ENCODE peak calls at places on chromosomes 16 and 17, in nine cellular contexts. L, H, X, E, R, Z, M, A and D are unnamed samples.

GRCh38 chr17:79654350-79654959 is 43.6 kb upstream of the RBFOX3 start:
- DNase-seq in L (no peak), H (no peak), X (no peak), E (no peak), R (no peak), Z (no peak), M (no peak), A (no peak), D (no peak)

GRCh38 chr17:76385892-76386786 is 1.7 kb downstream of the SPHK1 start:
- DNase-seq in L (peak), H (peak), X (peak), E (peak), R (no peak), Z (peak), M (peak), A (peak), D (peak)

GRCh38 chr16:84922351-84923135 is 88.8 kb downstream of the ZDHHC7 start:
- DNase-seq in L (no peak), H (no peak), X (no peak), E (peak), R (no peak), Z (no peak), M (no peak), A (no peak), D (no peak)

GRCh38 chr16:29662729-29663019 is 373 bp upstream of the SPN start:
- DNase-seq in L (peak), H (peak), X (no peak), E (peak), R (no peak), Z (no peak), M (peak), A (peak), D (no peak)

GRCh38 chr16:19765860-19766553 is 47.9 kb downstream of the IQCK start:
- DNase-seq in L (no peak), H (no peak), X (no peak), E (peak), R (no peak), Z (no peak), M (no peak), A (no peak), D (no peak)

GRCh38 chr16:27242398-27242797 is 26.2 kb downstream of the NSMCE1 start:
- DNase-seq in L (no peak), H (no peak), X (no peak), E (no peak), R (no peak), Z (no peak), M (no peak), A (no peak), D (no peak)

GRCh38 chr17:72657467-72658317 is 434.8 kb downstream of the SLC39A11 start:
- DNase-seq in L (no peak), H (no peak), X (peak), E (no peak), R (no peak), Z (no peak), M (no peak), A (no peak), D (peak)

GRCh38 chr16:88407042-88407420 is 24.3 kb downstream of the ZNF469 start:
- DNase-seq in L (no peak), H (no peak), X (no peak), E (no peak), R (no peak), Z (no peak), M (no peak), A (no peak), D (no peak)

GRCh38 chr17:4641297-4642195 is at the start of gene ALOX15:
- DNase-seq in L (no peak), H (no peak), X (peak), E (no peak), R (no peak), Z (no peak), M (no peak), A (no peak), D (no peak)

GRCh38 chr17:15247891-15248529 is 17.1 kb downstream of the PMP22 start:
- DNase-seq in L (no peak), H (no peak), X (peak), E (no peak), R (no peak), Z (peak), M (no peak), A (no peak), D (peak)

GRCh38 chr16:68064791-68065365 is 20.3 kb upstream of the NFATC3 start:
- DNase-seq in L (peak), H (peak), X (peak), E (peak), R (no peak), Z (peak), M (peak), A (peak), D (peak)

GRCh38 chr16:71479420-71479819 is 9.7 kb downstream of the ZNF19 start:
- DNase-seq in L (no peak), H (no peak), X (peak), E (no peak), R (no peak), Z (peak), M (no peak), A (no peak), D (peak)

GRCh38 chr16:28297308-28297707 is 5.0 kb downstream of the SBK1 start:
- DNase-seq in L (no peak), H (no peak), X (no peak), E (no peak), R (no peak), Z (no peak), M (no peak), A (no peak), D (no peak)

GRCh38 chr16:456891-457483 is 31.5 kb downstream of the RAB11FIP3 start:
- DNase-seq in L (no peak), H (no peak), X (no peak), E (no peak), R (peak), Z (no peak), M (no peak), A (no peak), D (peak)

GRCh38 chr16:81641403-81642106 is 137.5 kb upstream of the PLCG2 start:
- DNase-seq in L (no peak), H (no peak), X (peak), E (no peak), R (no peak), Z (no peak), M (no peak), A (no peak), D (no peak)

GRCh38 chr17:6567528-6568185 is 11.3 kb upstream of the PITPNM3 start:
- DNase-seq in L (peak), H (no peak), X (no peak), E (peak), R (no peak), Z (no peak), M (no peak), A (no peak), D (peak)

GRCh38 chr16:89330177-89330856 is 112.8 kb downstream of the ZNF778 start:
- DNase-seq in L (no peak), H (no peak), X (peak), E (peak), R (no peak), Z (peak), M (no peak), A (no peak), D (peak)

GRCh38 chr16:61413026-61413425 is 623.2 kb downstream of the CDH8 start:
- DNase-seq in L (no peak), H (no peak), X (no peak), E (no peak), R (no peak), Z (no peak), M (no peak), A (no peak), D (no peak)